ENCODE peak calls at places on chromosome X, in seven cellular contexts. M is heart left ventricle, N is psoas muscle, V is esophagus squamous epithelium, F is PC-3, H is pancreas, B is neuronal stem cell. A is an unnamed sample.

GRCh38 chrX:145729635-145730034 is 88.0 kb upstream of the SLITRK2 start:
- DNase-seq in M (no peak), B (no peak), H (no peak), N (no peak), F (peak; percentile 31), V (no peak), A (no peak)

GRCh38 chrX:29947225-29947624 is 268.1 kb upstream of the MAGEB2 start:
- DNase-seq in M (no peak), F (no peak), V (no peak), B (no peak), H (no peak), N (no peak), A (no peak)

GRCh38 chrX:68685722-68686683 is 38.5 kb downstream of the STARD8 start:
- DNase-seq in V (peak; percentile 1), B (no peak), F (no peak), H (no peak), M (peak; percentile 66), N (peak; percentile 41), A (no peak)

GRCh38 chrX:119643696-119644095 is 37.5 kb upstream of the NKRF start:
- DNase-seq in M (no peak), V (no peak), B (no peak), F (no peak), N (no peak), H (no peak), A (no peak)

GRCh38 chrX:115584715-115585114 is 23.7 kb downstream of the PLS3 start:
- DNase-seq in V (no peak), H (no peak), B (no peak), F (peak; percentile 51), N (no peak), M (no peak), A (no peak)

GRCh38 chrX:33053001-33053400 is 158.3 kb downstream of the DMD start:
- DNase-seq in F (no peak), M (no peak), V (no peak), H (no peak), B (no peak), N (no peak), A (no peak)

GRCh38 chrX:42973321-42973720 is 195.4 kb upstream of the PPP1R2C start:
- DNase-seq in B (no peak), N (no peak), H (no peak), M (no peak), V (no peak), F (no peak), A (no peak)

GRCh38 chrX:119468930-119469635 is 839 bp downstream of the SLC25A5 start:
- DNase-seq in N (peak; percentile 90), F (peak; percentile 83), H (peak; percentile 92), M (peak; percentile 91), V (peak; percentile 31), B (peak; percentile 78), A (peak; percentile 90)

GRCh38 chrX:154325541-154325940 is 29.9 kb downstream of the TKTL1 start:
- DNase-seq in B (no peak), N (no peak), M (peak; percentile 30), F (no peak), V (no peak), H (no peak), A (no peak)

GRCh38 chrX:97267376-97267775 is 383.7 kb downstream of the RPA4 start:
- DNase-seq in M (no peak), V (no peak), B (no peak), F (no peak), H (no peak), N (no peak), A (no peak)

GRCh38 chrX:119887721-119888425 is 7.8 kb upstream of the AKAP14 start:
- DNase-seq in B (no peak), N (peak; percentile 60), V (no peak), F (peak; percentile 81), H (peak; percentile 66), M (peak; percentile 60), A (no peak)

GRCh38 chrX:23783569-23784486 is 855 bp downstream of the SAT1 start:
- DNase-seq in F (peak; percentile 17), V (no peak), B (no peak), M (no peak), N (no peak), H (no peak), A (no peak)

GRCh38 chrX:55522577-55523254 is 33.1 kb upstream of the USP51 start:
- DNase-seq in M (peak; percentile 18), H (no peak), V (no peak), B (no peak), N (no peak), F (no peak), A (no peak)

GRCh38 chrX:108516184-108516583 is 76.5 kb downstream of the COL4A5 start:
- DNase-seq in V (no peak), M (no peak), N (no peak), F (no peak), H (no peak), B (no peak), A (no peak)

GRCh38 chrX:3216581-3216980 is 129.9 kb downstream of the MXRA5 start:
- DNase-seq in H (no peak), V (no peak), B (no peak), N (no peak), M (no peak), F (no peak), A (no peak)

GRCh38 chrX:149470960-149471359 is 34.1 kb downstream of the IDS start:
- DNase-seq in M (peak; percentile 85), N (peak; percentile 72), B (peak; percentile 61), V (no peak), H (peak; percentile 81), F (peak; percentile 85), A (peak; percentile 58)

GRCh38 chrX:39619182-39620009 is 478.4 kb downstream of the BCOR start:
- DNase-seq in H (peak; percentile 49), F (peak; percentile 4), N (no peak), B (no peak), V (no peak), M (no peak), A (no peak)

GRCh38 chrX:65596270-65596669 is 61.7 kb upstream of the LAS1L start:
- DNase-seq in M (no peak), V (no peak), F (peak; percentile 28), H (no peak), N (no peak), B (no peak), A (peak; percentile 28)

GRCh38 chrX:27728291-27728690 is 79.5 kb upstream of the MAGEB10 start:
- DNase-seq in V (no peak), H (no peak), M (no peak), F (peak; percentile 80), N (no peak), B (no peak), A (no peak)

GRCh38 chrX:107747596-107748161 is 27.9 kb downstream of the TSC22D3 start:
- DNase-seq in H (no peak), F (peak; percentile 53), V (no peak), N (no peak), M (no peak), B (no peak), A (peak; percentile 31)

GRCh38 chrX:2928127-2928582 is 984 bp downstream of the ARSD start:
- DNase-seq in F (no peak), M (peak; percentile 66), N (peak; percentile 53), H (peak; percentile 70), V (peak; percentile 19), B (no peak), A (peak; percentile 67)

GRCh38 chrX:18146954-18147353 is 73.7 kb downstream of the BEND2 start:
- DNase-seq in F (peak; percentile 53), B (peak; percentile 23), V (no peak), H (no peak), N (no peak), M (no peak), A (no peak)

GRCh38 chrX:19046343-19047215 is 62.7 kb upstream of the PHKA2 start:
- DNase-seq in M (no peak), N (no peak), H (no peak), V (no peak), F (peak; percentile 89), B (no peak), A (no peak)

GRCh38 chrX:123277347-123277746 is 93.3 kb downstream of the GRIA3 start:
- DNase-seq in B (no peak), M (no peak), F (no peak), H (no peak), N (no peak), V (no peak), A (no peak)

GRCh38 chrX:276588-277171 is 4.5 kb upstream of the PLCXD1 start:
- DNase-seq in M (no peak), B (no peak), V (no peak), N (no peak), F (peak; percentile 65), H (peak; percentile 65), A (no peak)

GRCh38 chrX:111100191-111100590 is 4.2 kb downstream of the PAK3 start:
- DNase-seq in N (no peak), F (peak; percentile 59), B (peak; percentile 21), H (no peak), M (no peak), V (no peak), A (no peak)

GRCh38 chrX:150683112-150683511 is 10.1 kb upstream of the MTMR1 start:
- DNase-seq in V (no peak), H (no peak), F (no peak), M (no peak), N (no peak), B (no peak), A (no peak)

GRCh38 chrX:74297766-74298165 is 6.2 kb upstream of the ZCCHC13 start:
- DNase-seq in F (no peak), H (no peak), M (no peak), B (no peak), V (no peak), N (no peak), A (no peak)

GRCh38 chrX:10582945-10583344 is 37.4 kb downstream of the MID1 start:
- DNase-seq in M (no peak), N (no peak), H (no peak), B (no peak), F (peak; percentile 42), V (no peak), A (no peak)

GRCh38 chrX:103063918-103064434 is at the start of gene BEX1:
- DNase-seq in B (peak; percentile 43), M (peak; percentile 29), H (peak; percentile 86), V (no peak), F (no peak), N (no peak), A (no peak)
- H3K4me3 ChIP-seq in B (peak within 1 kb of the TSS; percentile 53), M (no peak within 1 kb of the TSS), H (peak within 1 kb of the TSS; percentile 26), V (peak within 1 kb of the TSS; percentile 16), F (peak within 1 kb of the TSS; percentile 50), N (peak within 1 kb of the TSS; percentile 15), A (peak within 1 kb of the TSS; percentile 38)

GRCh38 chrX:9525511-9526248 is 60.8 kb downstream of the TBL1X start:
- DNase-seq in V (no peak), B (no peak), M (no peak), F (no peak), H (no peak), N (no peak), A (no peak)
- H3K4me1 ChIP-seq in V (peaks cover 5% of the 10 kb centered on the region), B (peaks cover 30% of the 10 kb centered on the region), M (no peaks in the 10 kb centered on the region), F (no peaks in the 10 kb centered on the region), H (no peaks in the 10 kb centered on the region), N (no peaks in the 10 kb centered on the region), A (no peaks in the 10 kb centered on the region)

GRCh38 chrX:13086076-13086475 is 41.7 kb upstream of the FAM9C start:
- DNase-seq in V (no peak), H (no peak), B (no peak), F (no peak), M (no peak), N (no peak), A (no peak)
- H3K4me3 ChIP-seq in V (no peak overlapping the region), H (no peak overlapping the region), B (no peak overlapping the region), F (no peak overlapping the region), M (no peak overlapping the region), N (no peak overlapping the region), A (no peak overlapping the region)

DNA sequence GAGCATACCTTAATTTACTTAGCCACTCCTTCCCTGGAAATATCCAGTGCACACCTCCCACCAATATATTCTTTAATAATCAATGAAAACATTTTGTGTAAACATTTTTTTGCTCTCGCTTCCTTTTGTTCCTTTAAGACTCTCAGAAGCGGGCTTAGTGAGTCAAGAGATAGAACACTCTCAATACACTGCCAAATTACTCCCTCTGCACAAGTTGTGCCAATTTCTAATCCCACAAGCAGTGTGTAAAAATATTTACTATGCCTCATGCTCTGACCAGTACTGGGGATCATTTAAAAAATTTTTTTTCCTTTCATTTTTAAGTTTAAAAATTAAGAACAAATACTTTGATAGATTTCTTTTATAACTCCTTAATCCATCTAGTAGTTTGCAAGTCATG is 5.1 kb downstream of the MORF4L2 start:
- DNase-seq in N (no peak), F (no peak), M (no peak), H (no peak), B (no peak), V (no peak), A (no peak)
- H3K4me1 ChIP-seq in N (peaks cover 5% of the 10 kb centered on the region), F (peaks cover 36% of the 10 kb centered on the region), M (peaks cover 10% of the 10 kb centered on the region), H (no peaks in the 10 kb centered on the region), B (no peaks in the 10 kb centered on the region), V (peaks cover 32% of the 10 kb centered on the region), A (peaks cover 33% of the 10 kb centered on the region)